ENCODE peak calls at places on chromosomes 12 and 14, in four cellular contexts. I is colonic mucosa, A is aorta, J is SK-N-DZ. M is an unnamed sample.

GRCh38 chr12:104669851-104670337 is 213.1 kb downstream of the CHST11 start:
- DNase-seq in I (peak), A (peak), J (no peak), M (peak)

GRCh38 chr12:82449179-82449578 is 90.8 kb downstream of the METTL25 start:
- DNase-seq in I (no peak), A (no peak), J (no peak), M (no peak)

GRCh38 chr14:55893695-55894094 is 224.5 kb upstream of the PELI2 start:
- DNase-seq in I (no peak), A (no peak), J (no peak), M (no peak)

GRCh38 chr12:22443379-22444316 is 100.7 kb downstream of the C2CD5 start:
- DNase-seq in I (peak), A (peak), J (peak), M (peak)

GRCh38 chr12:95836185-95836609 is 22.6 kb upstream of the SNRPF start:
- DNase-seq in I (no peak), A (no peak), J (no peak), M (no peak)

GRCh38 chr12:2934371-2934770 is 24.8 kb upstream of the TEAD4 start:
- DNase-seq in I (no peak), A (no peak), J (no peak), M (no peak)

GRCh38 chr14:66650491-66650911 is 142.6 kb downstream of the GPHN start:
- DNase-seq in I (no peak), A (no peak), J (no peak), M (no peak)

GRCh38 chr14:88463318-88463717 is 77.9 kb downstream of the SPATA7 start:
- DNase-seq in I (peak), A (no peak), J (peak), M (peak)

GRCh38 chr14:54651649-54652048 is 84.7 kb downstream of the SAMD4A start:
- DNase-seq in I (no peak), A (no peak), J (no peak), M (no peak)

GRCh38 chr12:79920421-79921238 is 14.3 kb downstream of the PPP1R12A start:
- DNase-seq in I (no peak), A (no peak), J (no peak), M (no peak)

GRCh38 chr12:50387972-50388478 is 8.4 kb downstream of the FAM186A start:
- DNase-seq in I (no peak), A (no peak), J (no peak), M (no peak)

GRCh38 chr12:113892556-113892955 is 73.6 kb downstream of the RBM19 start:
- DNase-seq in I (no peak), A (no peak), J (no peak), M (no peak)

GRCh38 chr12:92257261-92257660 is 111.6 kb upstream of the BTG1 start:
- DNase-seq in I (no peak), A (no peak), J (no peak), M (no peak)

GRCh38 chr12:69438539-69438938 is 31.6 kb upstream of the FRS2 start:
- DNase-seq in I (no peak), A (no peak), J (no peak), M (no peak)

GRCh38 chr12:26369588-26369987 is 174.2 kb downstream of the SSPN start:
- DNase-seq in I (no peak), A (peak), J (no peak), M (no peak)

GRCh38 chr14:81269100-81269978 is 48.6 kb upstream of the GTF2A1 start:
- DNase-seq in I (peak), A (no peak), J (peak), M (peak)

GRCh38 chr12:13093850-13094225 is 9.6 kb downstream of the GSG1 start:
- DNase-seq in I (no peak), A (no peak), J (no peak), M (no peak)

GRCh38 chr12:111870216-111870615 is 28.2 kb downstream of the MAPKAPK5 start:
- DNase-seq in I (no peak), A (no peak), J (no peak), M (no peak)

GRCh38 chr14:63840981-63841380 is 11.8 kb upstream of the SYNE2 start:
- DNase-seq in I (peak), A (no peak), J (no peak), M (peak)

GRCh38 chr14:104666981-104667380 is 22.4 kb upstream of the INF2 start:
- DNase-seq in I (no peak), A (no peak), J (no peak), M (no peak)

GRCh38 chr12:92341333-92341691 is 195.7 kb upstream of the BTG1 start:
- DNase-seq in I (no peak), A (no peak), J (no peak), M (no peak)

GRCh38 chr12:132046561-132046960 is 96.8 kb downstream of the EP400 start:
- DNase-seq in I (no peak), A (no peak), J (peak), M (no peak)

GRCh38 chr12:116194935-116195431 is 82.5 kb downstream of the MED13L start:
- DNase-seq in I (no peak), A (no peak), J (no peak), M (no peak)

GRCh38 chr14:42002139-42002538 is 395.5 kb downstream of the LRFN5 start:
- DNase-seq in I (no peak), A (no peak), J (no peak), M (no peak)

GRCh38 chr12:104686196-104686595 is 229.4 kb downstream of the CHST11 start:
- DNase-seq in I (no peak), A (no peak), J (no peak), M (no peak)

GRCh38 chr14:93857500-93857899 is 69.2 kb upstream of the PRIMA1 start:
- DNase-seq in I (no peak), A (no peak), J (peak), M (no peak)

GRCh38 chr12:65330341-65330740 is 51.9 kb downstream of the MSRB3 start:
- DNase-seq in I (no peak), A (no peak), J (no peak), M (no peak)

GRCh38 chr14:104333903-104334811 is 195.8 kb downstream of the KIF26A start:
- DNase-seq in I (peak), A (no peak), J (peak), M (no peak)

GRCh38 chr12:42730286-42730685 is 140.7 kb upstream of the PRICKLE1 start:
- DNase-seq in I (no peak), A (no peak), J (no peak), M (no peak)

GRCh38 chr14:58882577-58883018 is 244.8 kb downstream of the DACT1 start:
- DNase-seq in I (no peak), A (no peak), J (peak), M (no peak)

GRCh38 chr12:8948711-8949524 is 527 bp downstream of the M6PR start:
- DNase-seq in I (peak), A (no peak), J (no peak), M (no peak)

GRCh38 chr14:100735271-100735670 is 8.6 kb downstream of the DLK1 start:
- DNase-seq in I (no peak), A (no peak), J (no peak), M (no peak)

GRCh38 chr14:28879571-28879970 is 113.0 kb downstream of the FOXG1 start:
- DNase-seq in I (no peak), A (no peak), J (no peak), M (no peak)

GRCh38 chr12:117235261-117235660 is 45.0 kb upstream of the FBXO21 start:
- DNase-seq in I (no peak), A (no peak), J (no peak), M (no peak)